ENCODE peak calls at places on chromosomes 6 and 20, in seven cellular contexts. M is stimulated activated CD4-positive, alpha-beta T cell treated with anti-CD3 and anti-CD28 coated beads, TNF-alpha, amount 100 ng/mL, for 24 hours; T is A172; F is ELR; B is cerebellar nuclear complex; L is kidney glomerular epithelial cell; P is glutamatergic neuron. S is an unnamed sample.

GRCh38 chr6:166776571-166776970 is 149.5 kb upstream of the RPS6KA2 start:
- DNase-seq in B (no peak), T (no peak), M (no peak), F (no peak), P (no peak), L (no peak), S (no peak)

GRCh38 chr6:155090166-155090565 is 95.1 kb downstream of the TIAM2 start:
- DNase-seq in M (no peak), F (no peak), T (no peak), B (no peak), P (no peak), L (peak), S (no peak)

GRCh38 chr6:150025201-150025917 is at the start of gene RAET1L:
- DNase-seq in M (no peak), B (no peak), L (peak), T (peak), F (peak), P (no peak), S (no peak)

GRCh38 chr6:50791900-50792508 is 26.7 kb upstream of the TFAP2B start:
- DNase-seq in M (no peak), T (peak), L (peak), B (no peak), F (peak), P (no peak), S (no peak)

GRCh38 chr20:10634190-10634589 is 39.6 kb downstream of the JAG1 start:
- DNase-seq in L (no peak), B (no peak), F (no peak), M (no peak), T (no peak), P (no peak), S (no peak)

GRCh38 chr20:50259705-50260479 is 69.3 kb downstream of the CEBPB start:
- DNase-seq in P (no peak), L (no peak), M (no peak), T (no peak), F (no peak), B (no peak), S (no peak)

GRCh38 chr20:17868146-17868545 is 100.4 kb downstream of the SNX5 start:
- DNase-seq in M (no peak), T (no peak), P (no peak), F (peak), L (no peak), B (no peak), S (no peak)

GRCh38 chr6:44234101-44235090 is 11.0 kb downstream of the SLC29A1 start:
- DNase-seq in B (peak), F (peak), P (peak), L (peak), M (no peak), T (peak), S (peak)

GRCh38 chr6:166615059-166615770 is 11.8 kb downstream of the RPS6KA2 start:
- DNase-seq in B (no peak), T (peak), F (no peak), L (no peak), P (no peak), M (no peak), S (no peak)

GRCh38 chr6:104509355-104509754 is 350.4 kb downstream of the HACE1 start:
- DNase-seq in T (no peak), M (no peak), P (no peak), B (no peak), F (no peak), L (no peak), S (no peak)

GRCh38 chr6:149903938-149904611 is 6.2 kb upstream of the RAET1E start:
- DNase-seq in T (no peak), L (no peak), M (no peak), F (no peak), B (no peak), P (no peak), S (no peak)

S was measured in astrocyte of the cerebellum.